ENCODE peak calls at places on chromosomes 6 and 20, in five cellular contexts. W is A549, C is stomach, A is suprapubic skin, Q is H1. K is an unnamed sample.
A peak's percentile ranks its signal among the peaks of the same experiment; 100 is the strongest.

GRCh38 chr20:50129662-50130345 is 16.9 kb upstream of the UBE2V1 start:
- DNase-seq in W (peak; percentile 69), C (no peak), A (no peak), Q (no peak), K (no peak)

GRCh38 chr6:76247527-76247926 is 175.1 kb upstream of the IMPG1 start:
- DNase-seq in W (no peak), C (no peak), A (no peak), Q (no peak), K (no peak)

GRCh38 chr6:127343753-127344659 is 597 bp upstream of the ECHDC1 start:
- DNase-seq in W (no peak), C (no peak), A (no peak), Q (no peak), K (no peak)

GRCh38 chr6:49142422-49143151 is 320.5 kb downstream of the MMUT start:
- DNase-seq in W (no peak), C (no peak), A (no peak), Q (no peak), K (no peak)

GRCh38 chr6:84260186-84260585 is 32.7 kb upstream of the CEP162 start:
- DNase-seq in W (no peak), C (no peak), A (no peak), Q (no peak), K (no peak)

GRCh38 chr20:3744806-3745685 is 12.6 kb downstream of the HSPA12B start:
- DNase-seq in W (peak; percentile 94), C (peak; percentile 80), A (no peak), Q (peak; percentile 100), K (peak; percentile 71)

GRCh38 chr20:35306931-35307517 is 14.8 kb upstream of the FAM83C start:
- DNase-seq in W (peak; percentile 91), C (peak; percentile 63), A (no peak), Q (peak; percentile 80), K (peak; percentile 64)

GRCh38 chr6:11172501-11173337 is 59.7 kb downstream of the NEDD9 start:
- DNase-seq in W (no peak), C (peak; percentile 74), A (peak; percentile 74), Q (peak; percentile 95), K (peak; percentile 75)

GRCh38 chr6:27902335-27903314 is 9.6 kb downstream of the OR2B2 start:
- DNase-seq in W (peak; percentile 35), C (peak; percentile 90), A (peak; percentile 91), Q (peak; percentile 94), K (peak; percentile 91)
- TF ChIP-seq EP300 in W (no peak), C (no peak), A (no peak), Q (no peak), K (no peak)

GRCh38 chr6:157221049-157221816 is 102.1 kb downstream of the TMEM242 start:
- DNase-seq in W (peak; percentile 70), C (peak; percentile 95), A (peak; percentile 92), Q (peak; percentile 80), K (peak; percentile 92)
- TF ChIP-seq POLR2A in W (peak; percentile 35), C (no peak), A (no peak), Q (no peak), K (no peak)

GRCh38 chr6:129345890-129346289 is 364.1 kb downstream of the ARHGAP18 start:
- DNase-seq in W (no peak), C (no peak), A (no peak), Q (no peak), K (no peak)

GRCh38 chr6:129338683-129339082 is 371.3 kb downstream of the ARHGAP18 start:
- DNase-seq in W (no peak), C (no peak), A (no peak), Q (no peak), K (no peak)

GRCh38 chr6:129340983-129341382 is 369.0 kb downstream of the ARHGAP18 start:
- DNase-seq in W (no peak), C (no peak), A (peak; percentile 78), Q (no peak), K (no peak)

GRCh38 chr6:129346964-129347363 is 363.0 kb downstream of the ARHGAP18 start:
- DNase-seq in W (no peak), C (no peak), A (no peak), Q (no peak), K (no peak)

DNA sequence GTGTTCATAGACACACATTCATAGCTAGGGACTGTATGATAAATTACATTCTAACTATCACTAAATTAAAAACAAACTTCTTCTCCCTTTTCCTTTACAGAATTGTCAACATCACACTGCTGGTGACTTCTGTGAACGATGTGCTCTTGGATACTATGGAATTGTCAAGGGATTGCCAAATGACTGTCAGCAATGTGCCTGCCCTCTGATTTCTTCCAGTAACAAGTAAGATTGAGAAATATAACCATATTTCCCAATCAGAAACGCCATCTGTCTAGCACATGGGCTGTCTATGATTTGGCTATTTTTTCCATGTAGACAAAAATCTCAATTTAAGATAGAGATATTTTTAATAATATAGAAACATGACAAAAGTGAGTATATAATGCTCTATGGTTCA is 367.7 kb downstream of the ARHGAP18 start:
- DNase-seq in W (no peak), C (no peak), A (no peak), Q (no peak), K (no peak)
- H3K4me1 ChIP-seq in W (no peaks in the 10 kb centered on the region), C (no peaks in the 10 kb centered on the region), A (peaks cover 3% of the 10 kb centered on the region), Q (peaks cover 3% of the 10 kb centered on the region), K (no peaks in the 10 kb centered on the region)

GRCh38 chr6:124777834-124778233 is 184.4 kb upstream of the RNF217 start:
- DNase-seq in W (no peak), C (no peak), A (no peak), Q (no peak), K (no peak)
- TF ChIP-seq EP300 in W (no peak), C (no peak), A (no peak), Q (no peak), K (no peak)

GRCh38 chr6:154731296-154732218 is 1.7 kb upstream of the SCAF8 start:
- DNase-seq in W (no peak), C (no peak), A (no peak), Q (no peak), K (no peak)

GRCh38 chr6:154736613-154737259 is 3.5 kb downstream of the SCAF8 start:
- DNase-seq in W (no peak), C (no peak), A (no peak), Q (no peak), K (no peak)

GRCh38 chr6:154732538-154732823 is 735 bp upstream of the SCAF8 start:
- DNase-seq in W (no peak), C (no peak), A (no peak), Q (no peak), K (no peak)

GRCh38 chr6:154733610-154734379 is 579 bp downstream of the SCAF8 start:
- DNase-seq in W (peak; percentile 93), C (peak; percentile 97), A (peak; percentile 97), Q (peak; percentile 89), K (peak; percentile 96)

GRCh38 chr6:154732824-154733609 is at the start of gene SCAF8:
- DNase-seq in W (peak; percentile 44), C (peak; percentile 87), A (peak; percentile 88), Q (peak; percentile 93), K (peak; percentile 85)
- TF ChIP-seq POLR2A in W (peak; percentile 61), C (no peak), A (peak; percentile 76), Q (peak; percentile 76), K (peak; percentile 55)

GRCh38 chr6:167121471-167121870 is 1.4 kb upstream of the CCR6 start:
- DNase-seq in W (no peak), C (no peak), A (no peak), Q (no peak), K (no peak)

GRCh38 chr6:167119680-167120556 is 3.0 kb upstream of the CCR6 start:
- DNase-seq in W (no peak), C (peak; percentile 46), A (no peak), Q (no peak), K (peak; percentile 69)

GRCh38 chr6:167120557-167121030 is 2.3 kb upstream of the CCR6 start:
- DNase-seq in W (no peak), C (no peak), A (no peak), Q (no peak), K (no peak)

GRCh38 chr6:167122827-167123657 is at the start of gene CCR6:
- DNase-seq in W (no peak), C (no peak), A (no peak), Q (no peak), K (no peak)

GRCh38 chr6:167122041-167122826 is 662 bp upstream of the CCR6 start:
- DNase-seq in W (no peak), C (no peak), A (no peak), Q (no peak), K (no peak)
- H3K4me1 ChIP-seq in W (no peaks in the 10 kb centered on the region), C (no peaks in the 10 kb centered on the region), A (no peaks in the 10 kb centered on the region), Q (no peaks in the 10 kb centered on the region), K (no peaks in the 10 kb centered on the region)

GRCh38 chr20:62470003-62470402 is 5.8 kb downstream of the GATA5 start:
- DNase-seq in W (no peak), C (peak; percentile 37), A (no peak), Q (no peak), K (no peak)

GRCh38 chr20:62466806-62467537 is 8.8 kb downstream of the GATA5 start:
- DNase-seq in W (no peak), C (no peak), A (no peak), Q (no peak), K (no peak)

GRCh38 chr20:62472020-62472342 is 3.8 kb downstream of the GATA5 start:
- DNase-seq in W (no peak), C (no peak), A (no peak), Q (no peak), K (no peak)

GRCh38 chr20:62470459-62470858 is 5.3 kb downstream of the GATA5 start:
- DNase-seq in W (no peak), C (peak; percentile 80), A (no peak), Q (no peak), K (no peak)

DNA sequence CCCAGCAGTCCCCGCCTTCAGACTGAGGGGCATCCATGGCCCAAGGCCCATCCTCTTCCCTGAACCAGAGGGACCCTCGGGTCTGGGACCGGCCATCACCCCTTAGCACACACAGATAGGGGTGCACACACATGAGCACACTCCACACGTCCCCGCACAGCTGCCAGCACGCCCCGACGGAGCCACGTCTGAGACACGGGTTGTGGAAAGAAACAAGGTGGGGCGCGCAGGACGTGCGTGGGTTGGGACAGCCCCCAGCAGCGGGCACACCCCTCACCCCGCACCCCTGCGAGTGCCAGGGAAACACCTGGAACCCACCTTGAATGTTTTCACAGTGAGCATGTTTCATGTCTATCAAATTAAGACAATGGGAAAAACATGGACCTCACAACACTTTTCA is 6.4 kb downstream of the GATA5 start:
- DNase-seq in W (no peak), C (no peak), A (no peak), Q (no peak), K (no peak)
- TF ChIP-seq EP300 in W (no peak), C (no peak), A (no peak), Q (no peak), K (no peak)

K was measured in transverse colon.